ENCODE peak calls at places on chromosomes 4 and X, in five cellular contexts. V, W, P, R and N are unnamed samples.

GRCh38 chr4:42172921-42173320 is 20.5 kb upstream of the BEND4 start:
- DNase-seq in R (no peak), W (no peak), P (no peak), V (no peak), N (no peak)

GRCh38 chr4:119795986-119796578 is 167.5 kb upstream of the PDE5A start:
- DNase-seq in P (no peak), R (no peak), W (no peak), V (no peak), N (no peak)

GRCh38 chr4:174211611-174212044 is 71.8 kb downstream of the FBXO8 start:
- DNase-seq in P (no peak), V (no peak), W (no peak), R (no peak), N (no peak)

GRCh38 chr4:54100607-54101189 is 735 bp downstream of the GSX2 start:
- DNase-seq in V (no peak), W (no peak), P (no peak), R (no peak), N (no peak)

GRCh38 chr4:66187175-66187720 is 517.0 kb upstream of the EPHA5 start:
- DNase-seq in W (no peak), R (no peak), V (no peak), P (no peak), N (no peak)

GRCh38 chr4:76219299-76220055 is 5.9 kb upstream of the SCARB2 start:
- DNase-seq in V (no peak), W (peak; percentile 62), R (no peak), P (no peak), N (no peak)

GRCh38 chr4:67927251-67927650 is 36.0 kb downstream of the TMPRSS11A start:
- DNase-seq in V (no peak), W (no peak), P (no peak), R (no peak), N (no peak)

GRCh38 chr4:152591361-152591760 is 55.5 kb upstream of the FBXW7 start:
- DNase-seq in V (peak; percentile 33), R (no peak), P (no peak), W (no peak), N (no peak)

DNA sequence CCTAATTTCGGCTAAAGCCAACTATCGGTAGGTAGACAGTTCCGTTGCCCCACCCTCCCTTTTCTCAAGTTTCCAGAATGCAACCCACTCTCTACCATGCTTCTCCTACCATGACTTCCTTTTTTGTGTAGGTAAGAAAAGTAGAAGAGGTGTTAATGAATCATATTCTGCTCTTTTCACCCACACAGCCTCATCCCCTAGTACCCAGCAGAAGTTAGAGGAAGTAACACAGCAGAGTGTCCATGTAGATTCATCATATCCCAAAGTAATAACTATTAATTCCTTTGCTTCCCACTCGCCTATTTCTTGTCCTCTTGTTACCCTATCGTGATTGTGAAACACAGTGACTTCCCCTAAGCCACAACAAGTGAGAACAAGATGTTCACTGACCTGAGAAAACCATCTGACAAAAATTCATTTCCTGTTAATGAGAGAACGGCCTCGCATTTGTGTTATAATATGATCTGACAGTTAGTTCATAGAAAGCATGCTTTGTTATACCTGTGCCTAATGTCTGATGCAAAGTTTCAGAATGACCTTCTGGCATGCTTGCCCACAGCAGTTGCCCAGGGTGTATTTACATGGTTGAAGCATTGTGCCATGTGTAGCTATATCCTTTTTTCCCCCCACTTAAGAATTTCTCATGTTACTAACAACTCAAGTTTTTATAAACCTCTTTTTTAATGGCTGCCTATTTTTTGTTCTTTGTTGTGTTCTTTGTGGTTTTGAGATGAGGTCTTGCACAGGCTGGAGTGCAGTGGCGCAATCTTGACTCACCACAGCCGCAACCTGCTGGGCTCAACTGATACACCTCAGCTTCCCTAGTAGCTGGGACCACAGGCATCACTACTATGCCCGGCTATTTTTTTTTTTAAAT is 185.6 kb downstream of the RAP1GDS1 start:
- DNase-seq in R (peak; percentile 61), V (no peak), W (no peak), P (no peak), N (no peak)
- TF ChIP-seq YY1 in R (peak; percentile 62), V (no peak), W (no peak), P (no peak), N (no peak)

GRCh38 chr4:182017038-182017437 is 226.2 kb upstream of the TENM3 start:
- DNase-seq in R (no peak), W (no peak), V (no peak), P (no peak), N (no peak)
- TF ChIP-seq SRF in R (no peak), W (no peak), V (no peak), P (no peak), N (no peak)

GRCh38 chrX:53683556-53684414 is 2.7 kb downstream of the HUWE1 start:
- DNase-seq in V (peak; percentile 90), R (peak; percentile 95), P (peak; percentile 78), W (peak; percentile 97), N (peak; percentile 96)
- TF ChIP-seq YY1 in V (peak; percentile 88), R (peak; percentile 92), P (peak; percentile 95), W (peak; percentile 88), N (peak; percentile 76)

GRCh38 chrX:39874202-39874816 is 223.4 kb downstream of the BCOR start:
- DNase-seq in V (no peak), W (no peak), P (no peak), R (peak; percentile 91), N (no peak)
- TF ChIP-seq SRF in V (no peak), W (no peak), P (no peak), R (no peak), N (no peak)

GRCh38 chr4:61442936-61443335 is 242.8 kb downstream of the ADGRL3 start:
- DNase-seq in W (no peak), R (no peak), P (no peak), V (no peak), N (no peak)

GRCh38 chr4:61443813-61444510 is 243.8 kb downstream of the ADGRL3 start:
- DNase-seq in P (no peak), V (no peak), W (peak; percentile 7), R (no peak), N (no peak)

GRCh38 chr4:61446957-61447356 is 246.8 kb downstream of the ADGRL3 start:
- DNase-seq in W (no peak), V (no peak), R (no peak), P (no peak), N (no peak)

GRCh38 chr4:61447918-61448317 is 247.8 kb downstream of the ADGRL3 start:
- DNase-seq in R (no peak), V (no peak), W (no peak), P (no peak), N (no peak)

GRCh38 chr4:61445374-61446063 is 245.4 kb downstream of the ADGRL3 start:
- DNase-seq in R (no peak), P (no peak), W (peak; percentile 18), V (no peak), N (no peak)
- TF ChIP-seq YY1 in R (no peak), P (no peak), W (no peak), V (no peak), N (no peak)

GRCh38 chr4:150431221-150431620 is 150.7 kb upstream of the MAB21L2 start:
- DNase-seq in P (no peak), V (no peak), R (no peak), W (no peak), N (no peak)

DNA sequence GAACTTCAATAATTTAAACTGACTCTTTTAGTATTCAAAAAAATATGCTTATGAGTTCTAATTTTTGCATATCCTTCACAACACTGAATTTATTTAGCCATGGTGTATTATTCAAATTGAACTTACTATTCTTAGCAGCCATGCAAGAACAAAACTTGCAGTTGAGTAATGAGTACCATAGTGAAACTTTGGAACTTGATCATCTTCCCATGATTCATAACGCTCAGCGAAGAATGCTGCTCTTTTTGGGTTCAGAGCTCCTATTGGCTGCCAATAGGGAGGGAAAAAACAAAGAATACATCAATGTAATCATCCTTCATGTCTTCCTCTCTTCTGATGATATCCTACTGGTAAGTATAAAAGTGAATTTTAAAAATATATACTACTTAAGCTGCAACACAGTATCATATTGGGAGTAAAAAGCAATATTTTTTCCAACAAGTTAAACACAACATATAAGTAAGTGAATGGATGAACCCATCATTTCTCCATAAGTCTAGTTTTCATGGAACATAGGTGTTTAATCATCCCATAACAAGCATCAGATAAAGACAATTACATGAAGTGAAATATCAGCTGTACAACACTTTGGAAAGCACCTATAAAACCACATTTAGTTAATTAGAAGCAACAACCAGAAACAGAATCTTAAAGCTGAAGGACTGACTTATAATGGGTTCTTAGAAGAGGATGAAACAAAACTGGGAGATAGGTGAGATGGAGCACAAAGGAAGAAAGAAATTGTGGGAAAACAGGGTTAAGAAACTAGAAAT is 145.2 kb upstream of the MAB21L2 start:
- DNase-seq in V (no peak), R (no peak), P (no peak), W (no peak), N (no peak)
- TF ChIP-seq SRF in V (no peak), R (no peak), P (no peak), W (no peak), N (no peak)

DNA sequence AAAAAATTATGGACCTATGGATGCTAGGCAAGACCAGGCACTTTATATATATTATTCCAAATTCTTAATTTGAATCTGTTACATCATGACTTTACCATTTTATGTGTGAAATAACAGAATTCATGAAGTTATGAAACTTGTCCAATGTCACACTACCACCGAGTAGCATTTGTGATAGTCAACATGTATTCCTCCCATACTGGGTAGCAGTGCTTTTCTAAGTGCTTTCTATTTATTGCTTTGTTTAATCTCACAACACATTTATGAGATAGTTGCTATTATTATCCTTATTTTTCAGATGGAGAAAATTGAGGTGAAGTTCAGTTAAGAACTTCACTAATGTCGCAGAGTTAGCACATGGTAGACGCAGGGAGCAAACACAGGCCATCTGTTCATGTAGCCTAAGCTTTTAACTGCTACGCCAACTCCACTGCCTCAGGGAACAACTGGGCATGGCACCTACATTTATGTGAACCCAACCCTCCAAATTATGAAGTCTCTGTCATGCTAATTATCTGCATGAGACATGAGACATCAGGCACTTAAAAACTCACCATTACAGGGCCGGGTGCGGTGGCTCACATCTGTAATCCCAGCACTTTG is 20.8 kb downstream of the GUCY1A1 start:
- DNase-seq in R (no peak), P (no peak), W (no peak), V (no peak), N (no peak)
- TF ChIP-seq YY1 in R (no peak), P (no peak), W (no peak), V (no peak), N (no peak)

DNA sequence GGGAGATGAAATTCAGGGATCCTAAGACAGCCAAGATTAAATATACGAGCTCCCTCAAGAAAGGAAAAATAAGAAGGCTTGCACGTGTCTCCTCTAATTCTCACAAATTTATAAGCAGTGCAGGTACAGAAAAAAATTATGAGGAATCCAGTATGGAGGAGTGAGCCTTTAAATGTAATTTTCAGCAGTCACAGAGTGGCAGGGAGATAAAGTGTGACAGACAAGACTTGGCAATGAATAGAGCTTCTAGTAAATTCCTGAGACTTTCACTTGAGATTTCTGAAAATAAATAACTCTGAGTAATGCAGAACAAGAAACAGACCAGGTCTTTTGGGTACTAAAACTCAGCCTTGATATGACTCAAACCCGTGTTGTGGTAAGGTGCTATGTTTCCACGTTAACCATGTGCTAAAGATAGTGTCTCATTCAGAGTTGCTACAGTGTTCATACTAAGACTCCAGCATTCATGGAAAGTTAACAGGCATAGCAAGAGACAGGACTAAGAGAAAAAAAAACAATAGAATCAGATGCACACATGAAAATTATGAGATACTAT is 119.8 kb downstream of the SPOCK3 start:
- DNase-seq in R (peak; percentile 8), P (no peak), W (no peak), V (no peak), N (no peak)
- TF ChIP-seq SRF in R (no peak), P (no peak), W (no peak), V (no peak), N (no peak)

GRCh38 chr4:14787894-14788293 is 214.4 kb upstream of the CPEB2 start:
- DNase-seq in V (no peak), R (no peak), P (no peak), W (no peak), N (no peak)
- TF ChIP-seq YY1 in V (peak; percentile 60), R (no peak), P (no peak), W (no peak), N (no peak)